ENCODE peak calls at places on chromosomes 5 and 9, in six cellular contexts. One of them, this sample, is unnamed.
A peak's percentile ranks its signal among the peaks of the same experiment; 100 is the strongest.

GRCh38 chr9:126471084-126471611 is 142.6 kb upstream of the LMX1B start:
- DNase-seq in HS-5: peak; percentile 84
- DNase-seq in substantia nigra: peak; percentile 33
- DNase-seq in GM23248: peak; percentile 91
- DNase-seq in AG09319: peak; percentile 24
- DNase-seq in posterior vena cava: peak; percentile 93
- DNase-seq in this sample: no peak

GRCh38 chr5:37951946-37952721 is 112.3 kb upstream of the GDNF start:
- DNase-seq in HS-5: no peak
- DNase-seq in substantia nigra: no peak
- DNase-seq in GM23248: no peak
- DNase-seq in AG09319: no peak
- DNase-seq in posterior vena cava: no peak
- DNase-seq in this sample: no peak

GRCh38 chr5:150645070-150645700 is 4.7 kb downstream of the SYNPO start:
- DNase-seq in HS-5: peak; percentile 87
- DNase-seq in substantia nigra: peak; percentile 34
- DNase-seq in GM23248: peak; percentile 92
- DNase-seq in AG09319: peak; percentile 78
- DNase-seq in posterior vena cava: peak; percentile 93
- DNase-seq in this sample: no peak

GRCh38 chr5:113789769-113790168 is 276.3 kb downstream of the YTHDC2 start:
- DNase-seq in HS-5: no peak
- DNase-seq in substantia nigra: no peak
- DNase-seq in GM23248: no peak
- DNase-seq in AG09319: no peak
- DNase-seq in posterior vena cava: no peak
- DNase-seq in this sample: no peak

GRCh38 chr5:134989291-134989830 is 21.7 kb downstream of the CATSPER3 start:
- DNase-seq in HS-5: no peak
- DNase-seq in substantia nigra: no peak
- DNase-seq in GM23248: peak; percentile 4
- DNase-seq in AG09319: peak; percentile 27
- DNase-seq in posterior vena cava: no peak
- DNase-seq in this sample: no peak

GRCh38 chr5:155605898-155606297 is 592.3 kb downstream of the KIF4B start:
- DNase-seq in HS-5: no peak
- DNase-seq in substantia nigra: no peak
- DNase-seq in GM23248: no peak
- DNase-seq in AG09319: no peak
- DNase-seq in posterior vena cava: no peak
- DNase-seq in this sample: no peak

GRCh38 chr9:98381311-98382103 is 126.1 kb upstream of the TBC1D2 start:
- DNase-seq in HS-5: no peak
- DNase-seq in substantia nigra: no peak
- DNase-seq in GM23248: no peak
- DNase-seq in AG09319: no peak
- DNase-seq in posterior vena cava: no peak
- DNase-seq in this sample: peak; percentile 9

GRCh38 chr9:106717686-106718085 is 145.3 kb upstream of the ZNF462 start:
- DNase-seq in HS-5: peak; percentile 79
- DNase-seq in substantia nigra: no peak
- DNase-seq in GM23248: peak; percentile 58
- DNase-seq in AG09319: peak; percentile 1
- DNase-seq in posterior vena cava: no peak
- DNase-seq in this sample: no peak

GRCh38 chr9:110655723-110656641 is 12.6 kb upstream of the MUSK start:
- DNase-seq in HS-5: peak; percentile 37
- DNase-seq in substantia nigra: no peak
- DNase-seq in GM23248: peak; percentile 90
- DNase-seq in AG09319: peak; percentile 53
- DNase-seq in posterior vena cava: no peak
- DNase-seq in this sample: no peak

GRCh38 chr5:41878598-41879305 is 8.5 kb upstream of the OXCT1 start:
- DNase-seq in HS-5: no peak
- DNase-seq in substantia nigra: no peak
- DNase-seq in GM23248: no peak
- DNase-seq in AG09319: no peak
- DNase-seq in posterior vena cava: no peak
- DNase-seq in this sample: no peak

GRCh38 chr5:181163487-181164075 is 16.2 kb downstream of the OR2V2 start:
- DNase-seq in HS-5: no peak
- DNase-seq in substantia nigra: no peak
- DNase-seq in GM23248: no peak
- DNase-seq in AG09319: no peak
- DNase-seq in posterior vena cava: no peak
- DNase-seq in this sample: no peak

GRCh38 chr5:81247441-81247972 is 14.4 kb downstream of the CKMT2 start:
- DNase-seq in HS-5: no peak
- DNase-seq in substantia nigra: no peak
- DNase-seq in GM23248: peak; percentile 50
- DNase-seq in AG09319: no peak
- DNase-seq in posterior vena cava: no peak
- DNase-seq in this sample: no peak

GRCh38 chr9:107020040-107020530 is 157.1 kb downstream of the ZNF462 start:
- DNase-seq in HS-5: peak; percentile 68
- DNase-seq in substantia nigra: no peak
- DNase-seq in GM23248: peak; percentile 94
- DNase-seq in AG09319: peak; percentile 86
- DNase-seq in posterior vena cava: no peak
- DNase-seq in this sample: no peak

GRCh38 chr5:10352404-10353240 is 873 bp upstream of the MARCHF6 start:
- DNase-seq in HS-5: no peak
- DNase-seq in substantia nigra: no peak
- DNase-seq in GM23248: peak; percentile 69
- DNase-seq in AG09319: no peak
- DNase-seq in posterior vena cava: no peak
- DNase-seq in this sample: no peak